ENCODE peak calls at places on chromosomes 11 and 22, in six cellular contexts. M is H1, V is IMR-90, D is trophoblast cell, L is neuronal stem cell, Z is H9. U is an unnamed sample.

GRCh38 chr11:128324531-128325141 is 262.7 kb downstream of the ETS1 start:
- DNase-seq in L (no peak), V (no peak), M (no peak), D (peak), Z (no peak), U (no peak)

GRCh38 chr11:2300290-2300935 is 1.3 kb downstream of the C11orf21 start:
- DNase-seq in V (no peak), D (no peak), M (no peak), L (no peak), Z (no peak), U (no peak)

GRCh38 chr22:44311104-44311854 is 1.5 kb downstream of the SHISAL1 start:
- DNase-seq in M (no peak), D (no peak), Z (no peak), L (no peak), V (no peak), U (no peak)

GRCh38 chr11:79796704-79797103 is 355.9 kb upstream of the TENM4 start:
- DNase-seq in L (no peak), D (no peak), M (no peak), V (no peak), Z (no peak), U (no peak)

GRCh38 chr11:2684581-2684980 is 15.2 kb downstream of the KCNQ1OT1 start:
- DNase-seq in M (no peak), V (no peak), L (no peak), Z (no peak), D (peak), U (no peak)

GRCh38 chr11:8375932-8376331 is 112.3 kb upstream of the LMO1 start:
- DNase-seq in V (no peak), L (no peak), D (no peak), Z (no peak), M (no peak), U (no peak)

GRCh38 chr11:84430661-84431060 is 1144.5 kb upstream of the CCDC90B start:
- DNase-seq in V (no peak), Z (peak), L (no peak), M (no peak), D (no peak), U (no peak)

GRCh38 chr11:95503047-95503446 is 272.0 kb upstream of the SESN3 start:
- DNase-seq in Z (no peak), D (no peak), L (no peak), M (no peak), V (peak), U (no peak)

GRCh38 chr11:5624489-5625278 is at the start of gene TRIM34:
- DNase-seq in V (peak), Z (peak), M (no peak), D (peak), L (peak), U (peak)

GRCh38 chr11:66278396-66279091 is 569 bp downstream of the CNIH2 start:
- DNase-seq in D (peak), L (no peak), V (no peak), M (no peak), Z (no peak), U (peak)

DNA sequence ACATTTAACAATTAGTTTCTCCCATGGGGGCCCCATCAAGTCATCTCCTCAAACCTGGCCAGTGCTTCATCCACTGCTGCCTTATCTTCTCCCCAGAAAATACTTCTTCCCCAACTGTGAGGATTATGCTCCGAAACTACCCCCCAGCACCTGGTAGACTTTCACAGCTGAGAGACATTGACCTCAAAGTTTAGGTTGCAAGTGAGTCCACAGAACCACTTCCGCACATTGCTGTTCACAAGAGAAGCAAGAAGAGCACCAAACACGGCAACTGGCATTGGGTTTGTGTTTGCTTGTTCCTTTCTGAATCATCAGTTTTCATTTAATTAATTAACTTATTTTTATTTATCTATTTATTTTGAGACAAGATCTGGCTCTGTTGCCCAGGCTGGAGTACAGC is 6.1 kb downstream of the MCHR1 start:
- DNase-seq in M (no peak), V (no peak), D (no peak), L (no peak), Z (no peak), U (no peak)
- H3K18ac ChIP-seq in M (peak), V (no peak), D (no peak), L (no peak), Z (peak), U (no peak)

GRCh38 chr11:82845336-82846036 is 54.7 kb downstream of the PRCP start:
- DNase-seq in L (peak), D (no peak), Z (no peak), M (no peak), V (no peak), U (no peak)

GRCh38 chr11:82848829-82849228 is 51.4 kb downstream of the PRCP start:
- DNase-seq in V (no peak), L (no peak), Z (no peak), M (no peak), D (no peak), U (no peak)

GRCh38 chr11:82843057-82843795 is 57.0 kb downstream of the PRCP start:
- DNase-seq in Z (no peak), M (no peak), V (no peak), L (no peak), D (peak), U (peak)

GRCh38 chr11:82842019-82842418 is 58.2 kb downstream of the PRCP start:
- DNase-seq in M (no peak), Z (no peak), V (no peak), L (no peak), D (no peak), U (no peak)

DNA sequence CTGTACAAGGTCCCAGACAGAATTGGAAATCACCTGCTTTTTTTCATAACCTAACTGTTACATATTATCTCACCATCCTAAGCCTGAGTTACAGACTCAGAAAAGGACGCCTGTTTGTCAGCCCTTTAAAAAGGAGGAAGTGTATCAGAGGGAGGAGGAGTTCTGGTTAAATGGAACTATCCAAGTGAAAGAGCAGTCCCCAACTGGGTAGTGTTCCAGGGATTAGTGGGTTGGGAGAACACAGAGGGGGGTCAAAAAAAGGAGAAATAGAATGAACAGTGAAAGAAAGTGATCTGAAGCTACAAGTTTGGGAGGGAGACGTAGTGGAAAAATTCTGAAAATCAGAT is 54.2 kb downstream of the PRCP start:
- DNase-seq in V (no peak), Z (no peak), M (no peak), L (peak), D (no peak), U (no peak)
- H4K91ac ChIP-seq in V (no peak), Z (no peak), M (no peak), L (no peak), D (no peak), U (no peak)

GRCh38 chr22:45551310-45552016 is 48.8 kb downstream of the FBLN1 start:
- DNase-seq in M (no peak), D (peak), V (no peak), Z (no peak), L (no peak), U (peak)

GRCh38 chr22:45552580-45553332 is 50.1 kb downstream of the FBLN1 start:
- DNase-seq in D (no peak), V (peak), L (no peak), M (no peak), Z (peak), U (peak)

GRCh38 chr22:45553333-45554039 is 50.8 kb downstream of the FBLN1 start:
- DNase-seq in L (peak), M (peak), D (peak), Z (peak), V (peak), U (peak)

GRCh38 chr22:45550891-45551290 is 48.2 kb downstream of the FBLN1 start:
- DNase-seq in V (no peak), M (no peak), L (no peak), Z (no peak), D (no peak), U (no peak)

GRCh38 chr22:45552017-45552411 is 49.3 kb downstream of the FBLN1 start:
- DNase-seq in M (no peak), L (no peak), Z (peak), V (no peak), D (no peak), U (no peak)
- H3K14ac ChIP-seq in M (no peak), L (no peak), Z (no peak), V (peak), D (peak), U (no peak)

GRCh38 chr11:77637345-77638165 is at the start of gene CLNS1A:
- DNase-seq in M (peak), L (peak), V (peak), Z (peak), D (peak), U (peak)
- H3K18ac ChIP-seq in M (peak), L (peak), V (peak), Z (peak), D (no peak), U (peak)

DNA sequence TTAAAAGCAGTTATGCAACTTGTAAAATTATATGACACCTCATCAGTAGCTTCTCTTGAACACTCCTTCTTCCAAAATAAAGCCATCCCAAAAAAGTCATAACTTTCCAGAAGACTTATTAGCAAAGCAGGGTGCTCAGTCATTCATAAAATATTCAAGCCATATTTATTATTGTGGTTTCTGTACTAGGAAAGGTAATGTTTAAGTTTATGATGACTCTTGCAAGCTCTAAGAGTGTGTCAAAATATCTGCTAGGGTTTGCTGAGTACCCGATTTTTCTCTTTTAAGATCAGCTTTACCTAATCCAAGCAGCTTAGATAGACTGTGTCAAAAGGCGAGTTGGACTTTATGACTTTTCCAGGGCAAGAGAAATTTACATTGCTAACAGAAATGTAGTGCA is 97.9 kb upstream of the SOX6 start:
- DNase-seq in Z (no peak), V (peak), L (no peak), D (no peak), M (no peak), U (no peak)
- H4K91ac ChIP-seq in Z (no peak), V (no peak), L (no peak), D (no peak), M (no peak), U (no peak)

DNA sequence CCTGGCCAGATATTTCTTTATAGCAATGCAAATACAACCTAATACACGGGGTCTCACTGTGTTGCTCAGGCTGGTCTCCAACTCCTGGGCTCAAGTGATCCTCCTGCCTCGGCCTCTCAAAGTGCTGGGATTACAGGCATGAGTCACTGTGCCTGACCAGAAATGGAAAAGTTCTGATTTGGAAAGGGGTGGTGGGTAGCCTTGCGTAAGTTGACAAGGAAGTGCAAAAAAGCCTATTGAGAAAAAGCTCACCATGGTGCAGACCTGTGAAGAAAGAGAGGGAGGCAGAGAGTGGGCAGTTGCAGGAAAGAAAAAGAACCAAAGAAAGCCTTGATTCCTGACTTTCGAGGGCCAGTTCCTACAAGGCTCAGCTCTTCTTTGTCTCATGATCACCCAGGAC is 27.1 kb downstream of the AGBL2 start:
- DNase-seq in D (no peak), V (no peak), Z (no peak), M (no peak), L (no peak), U (peak)
- H3K14ac ChIP-seq in D (no peak), V (no peak), Z (no peak), M (no peak), L (no peak), U (no peak)

GRCh38 chr11:26143553-26144308 is 188.2 kb upstream of the ANO3 start:
- DNase-seq in L (no peak), Z (no peak), D (no peak), M (no peak), V (peak), U (no peak)
- H3K18ac ChIP-seq in L (no peak), Z (no peak), D (no peak), M (no peak), V (peak), U (no peak)

DNA sequence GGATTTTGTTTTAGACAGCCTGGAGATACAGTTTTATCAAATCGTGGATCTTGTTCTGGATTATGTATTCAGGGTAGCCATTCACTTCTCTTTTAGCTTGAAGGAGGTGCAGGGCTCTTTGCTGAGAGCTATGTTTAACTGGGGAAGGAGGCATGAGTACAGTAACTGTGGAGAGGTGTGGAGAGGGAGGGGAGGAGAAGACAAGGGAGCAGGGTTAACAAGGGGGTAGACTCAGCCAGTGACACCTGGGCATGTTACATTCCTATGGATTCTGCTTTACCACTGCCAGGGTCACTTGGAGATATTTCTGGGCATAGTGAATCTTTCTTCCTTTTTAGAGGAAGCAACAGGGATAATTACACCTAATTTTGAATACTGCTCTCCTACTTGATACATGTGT is 536.0 kb downstream of the TMEM135 start:
- DNase-seq in M (no peak), D (no peak), V (no peak), Z (no peak), L (no peak), U (no peak)
- H4K91ac ChIP-seq in M (no peak), D (no peak), V (no peak), Z (no peak), L (no peak), U (no peak)

DNA sequence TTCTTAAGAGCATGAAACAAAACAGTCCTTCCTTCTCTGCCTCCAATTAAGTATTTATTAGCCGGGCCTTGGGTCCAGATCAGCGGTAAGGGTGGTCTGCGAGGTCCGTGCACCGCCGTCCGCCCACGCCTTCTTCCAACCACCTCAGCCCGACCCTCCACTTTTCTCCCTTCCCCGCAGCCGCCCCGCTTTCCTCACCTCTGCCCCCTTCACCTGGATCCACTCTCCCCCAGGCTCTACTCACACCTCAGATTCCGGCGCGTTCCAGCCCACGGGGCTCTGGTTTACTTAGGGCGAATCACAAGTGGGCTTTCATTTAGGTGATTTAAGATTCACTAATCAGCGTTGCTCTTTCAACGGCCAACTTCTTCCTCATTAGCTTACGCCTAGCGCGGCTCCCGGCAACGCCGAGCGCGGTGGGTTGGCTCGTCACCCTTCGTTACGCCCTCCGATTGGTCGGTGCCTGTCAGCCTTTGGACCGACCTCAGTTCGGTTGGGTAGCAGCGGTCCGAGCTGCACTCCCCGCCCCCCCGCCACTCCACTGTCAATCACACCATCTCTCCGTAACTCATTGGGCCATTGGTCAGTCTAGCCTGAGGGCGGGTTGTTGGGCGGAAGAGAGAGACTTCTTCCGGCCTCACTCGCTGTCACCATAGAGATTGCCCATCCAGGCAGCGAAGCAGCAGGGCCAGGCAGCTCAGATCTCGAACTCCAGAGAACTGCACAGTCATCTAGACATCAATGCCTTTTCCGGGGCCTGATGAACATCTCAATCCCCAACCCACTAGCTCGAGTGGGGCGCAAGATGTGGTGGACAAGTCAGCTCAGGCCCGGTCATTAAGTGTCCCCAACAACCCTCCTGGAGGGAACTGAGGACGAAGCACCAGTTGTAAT is at the start of gene TMEM218:
- DNase-seq in V (peak), M (peak), L (peak), D (peak), Z (peak), U (peak)
- H3K14ac ChIP-seq in V (peak), M (no peak), L (no peak), D (peak), Z (peak), U (peak)

GRCh38 chr22:36461665-36462474 is 19.6 kb downstream of the TXN2 start:
- DNase-seq in D (peak), L (no peak), Z (peak), M (peak), V (peak), U (peak)
- H3K18ac ChIP-seq in D (peak), L (peak), Z (peak), M (peak), V (peak), U (peak)

U was measured in mesenchymal stem cell.